ENCODE peak calls at places on chromosomes 16 and 17, in ten cellular contexts. K is naive thymus-derived CD4-positive, alpha-beta T cell; G is upper lobe of right lung; S is SJCRH30; L is endodermal cell; A is fibroblast of lung; U is thoracic aorta; R is IMR-90; Q is CD8-positive, alpha-beta T cell; W is pancreas. B is an unnamed sample. For H3K9me3, the result is how much of the 10 kb centered on the place peaks cover.

GRCh38 chr16:73193464-73193863 is 145.5 kb upstream of the ZFHX3 start:
- DNase-seq in K (no peak), G (no peak), S (no peak), L (no peak), A (no peak), U (no peak), R (no peak), Q (no peak), W (no peak), B (no peak)

GRCh38 chr16:53534206-53534605 is 31.2 kb upstream of the AKTIP start:
- DNase-seq in K (no peak), G (no peak), S (no peak), L (peak), A (no peak), U (no peak), R (no peak), Q (no peak), W (no peak), B (no peak)

GRCh38 chr16:11252482-11252931 is 3.5 kb downstream of the SOCS1 start:
- DNase-seq in K (no peak), G (no peak), S (no peak), L (no peak), A (no peak), U (no peak), R (no peak), Q (no peak), W (no peak), B (no peak)

GRCh38 chr17:32445976-32446375 is 1.7 kb downstream of the PSMD11 start:
- DNase-seq in K (no peak), G (no peak), S (no peak), L (no peak), A (peak), U (no peak), R (peak), Q (no peak), W (no peak), B (no peak)

GRCh38 chr16:12613131-12613991 is 190.3 kb downstream of the CPPED1 start:
- DNase-seq in K (no peak), G (no peak), S (peak), L (peak), A (peak), U (no peak), R (peak), Q (no peak), W (no peak), B (no peak)

GRCh38 chr17:41972571-41973411 is 6.2 kb downstream of the CNP start:
- DNase-seq in K (no peak), G (no peak), S (peak), L (no peak), A (no peak), U (no peak), R (no peak), Q (no peak), W (peak), B (no peak)

GRCh38 chr17:58107306-58107705 is 24.1 kb downstream of the DYNLL2 start:
- DNase-seq in K (no peak), G (no peak), S (no peak), L (no peak), A (no peak), U (no peak), R (no peak), Q (no peak), W (no peak), B (no peak)

GRCh38 chr16:11636172-11636721 is 32.0 kb upstream of the SNN start:
- DNase-seq in K (no peak), G (no peak), S (no peak), L (peak), A (no peak), U (no peak), R (no peak), Q (no peak), W (no peak), B (no peak)

GRCh38 chr17:77279448-77280303 is 138.9 kb downstream of the SEC14L1 start:
- DNase-seq in K (no peak), G (peak), S (no peak), L (peak), A (peak), U (no peak), R (peak), Q (no peak), W (no peak), B (no peak)

GRCh38 chr17:867896-868489 is 85.8 kb downstream of the MRM3 start:
- DNase-seq in K (no peak), G (no peak), S (no peak), L (no peak), A (no peak), U (no peak), R (peak), Q (no peak), W (no peak), B (no peak)

GRCh38 chr16:83730812-83731211 is 77.0 kb upstream of the HSBP1 start:
- DNase-seq in K (no peak), G (no peak), S (no peak), L (no peak), A (no peak), U (no peak), R (no peak), Q (no peak), W (no peak), B (no peak)

GRCh38 chr17:45092932-45093430 is 31.9 kb downstream of the NMT1 start:
- DNase-seq in K (no peak), G (peak), S (peak), L (no peak), A (peak), U (peak), R (peak), Q (no peak), W (peak), B (peak)

GRCh38 chr17:81291662-81292061 is 3.4 kb downstream of the SLC38A10 start:
- DNase-seq in K (peak), G (peak), S (peak), L (peak), A (peak), U (no peak), R (peak), Q (peak), W (peak), B (peak)

GRCh38 chr16:3490911-3491629 is 4.2 kb downstream of the C16orf90 start:
- DNase-seq in K (no peak), G (no peak), S (peak), L (peak), A (no peak), U (no peak), R (no peak), Q (no peak), W (peak), B (no peak)

GRCh38 chr16:65336169-65336568 is 214.3 kb upstream of the CDH11 start:
- DNase-seq in K (no peak), G (no peak), S (peak), L (no peak), A (peak), U (no peak), R (peak), Q (no peak), W (no peak), B (no peak)

GRCh38 chr17:77126519-77126918 is 14.2 kb upstream of the SEC14L1 start:
- DNase-seq in K (no peak), G (no peak), S (no peak), L (no peak), A (no peak), U (no peak), R (no peak), Q (no peak), W (peak), B (no peak)

GRCh38 chr16:83390759-83391158 is 417.0 kb upstream of the HSBP1 start:
- DNase-seq in K (no peak), G (no peak), S (no peak), L (no peak), A (no peak), U (no peak), R (no peak), Q (no peak), W (no peak), B (no peak)

GRCh38 chr16:27967169-27967568 is 96.3 kb downstream of the GSG1L start:
- DNase-seq in K (no peak), G (peak), S (no peak), L (no peak), A (no peak), U (no peak), R (no peak), Q (no peak), W (no peak), B (no peak)

GRCh38 chr17:28540231-28540630 is 12.2 kb downstream of the UNC119 start:
- DNase-seq in K (no peak), G (no peak), S (no peak), L (no peak), A (no peak), U (no peak), R (no peak), Q (no peak), W (no peak), B (no peak)

GRCh38 chr16:27550582-27550920 is 607 bp downstream of the KATNIP start:
- DNase-seq in K (no peak), G (no peak), S (no peak), L (no peak), A (no peak), U (no peak), R (no peak), Q (no peak), W (no peak), B (no peak)

GRCh38 chr16:15990902-15991301 is 41.5 kb downstream of the ABCC1 start:
- DNase-seq in K (no peak), G (no peak), S (no peak), L (no peak), A (no peak), U (no peak), R (no peak), Q (no peak), W (no peak), B (no peak)

GRCh38 chr16:49890876-49891275 is 35.0 kb upstream of the ZNF423 start:
- DNase-seq in K (peak), G (no peak), S (peak), L (peak), A (no peak), U (no peak), R (no peak), Q (no peak), W (no peak), B (no peak)

GRCh38 chr17:10109146-10109545 is 89.3 kb downstream of the GAS7 start:
- DNase-seq in K (no peak), G (no peak), S (no peak), L (no peak), A (no peak), U (no peak), R (no peak), Q (no peak), W (no peak), B (no peak)

GRCh38 chr17:8941520-8941919 is 24.0 kb downstream of the PIK3R5 start:
- DNase-seq in K (peak), G (peak), S (no peak), L (no peak), A (no peak), U (no peak), R (no peak), Q (peak), W (no peak), B (no peak)

GRCh38 chr17:78140169-78141051 is 5.8 kb upstream of the C17orf99 start:
- DNase-seq in K (peak), G (peak), S (peak), L (peak), A (peak), U (peak), R (peak), Q (peak), W (peak), B (peak)

GRCh38 chr17:1256699-1257098 is 13.5 kb upstream of the BHLHA9 start:
- DNase-seq in K (no peak), G (no peak), S (no peak), L (no peak), A (no peak), U (no peak), R (no peak), Q (no peak), W (no peak), B (no peak)

GRCh38 chr17:43791589-43791988 is 11.4 kb downstream of the CFAP97D1 start:
- DNase-seq in K (no peak), G (no peak), S (peak), L (peak), A (peak), U (no peak), R (peak), Q (no peak), W (no peak), B (no peak)

GRCh38 chr17:40224707-40225092 is 5.6 kb downstream of the WIPF2 start:
- DNase-seq in K (no peak), G (no peak), S (no peak), L (no peak), A (peak), U (peak), R (peak), Q (no peak), W (no peak), B (peak)

GRCh38 chr17:65824901-65825300 is 263.5 kb upstream of the AXIN2 start:
- DNase-seq in K (no peak), G (no peak), S (no peak), L (no peak), A (no peak), U (no peak), R (no peak), Q (no peak), W (no peak), B (no peak)

GRCh38 chr17:65833214-65833613 is 271.8 kb upstream of the AXIN2 start:
- DNase-seq in K (no peak), G (no peak), S (no peak), L (no peak), A (no peak), U (no peak), R (no peak), Q (no peak), W (no peak), B (no peak)

GRCh38 chr17:65830356-65830755 is 268.9 kb upstream of the AXIN2 start:
- DNase-seq in K (no peak), G (no peak), S (no peak), L (no peak), A (no peak), U (no peak), R (no peak), Q (no peak), W (no peak), B (no peak)
- H3K9me3 ChIP-seq in K (under half), G (under half), S (under half), L (under half), A (under half), U (under half), R (under half), Q (under half), W (under half), B (under half)

DNA sequence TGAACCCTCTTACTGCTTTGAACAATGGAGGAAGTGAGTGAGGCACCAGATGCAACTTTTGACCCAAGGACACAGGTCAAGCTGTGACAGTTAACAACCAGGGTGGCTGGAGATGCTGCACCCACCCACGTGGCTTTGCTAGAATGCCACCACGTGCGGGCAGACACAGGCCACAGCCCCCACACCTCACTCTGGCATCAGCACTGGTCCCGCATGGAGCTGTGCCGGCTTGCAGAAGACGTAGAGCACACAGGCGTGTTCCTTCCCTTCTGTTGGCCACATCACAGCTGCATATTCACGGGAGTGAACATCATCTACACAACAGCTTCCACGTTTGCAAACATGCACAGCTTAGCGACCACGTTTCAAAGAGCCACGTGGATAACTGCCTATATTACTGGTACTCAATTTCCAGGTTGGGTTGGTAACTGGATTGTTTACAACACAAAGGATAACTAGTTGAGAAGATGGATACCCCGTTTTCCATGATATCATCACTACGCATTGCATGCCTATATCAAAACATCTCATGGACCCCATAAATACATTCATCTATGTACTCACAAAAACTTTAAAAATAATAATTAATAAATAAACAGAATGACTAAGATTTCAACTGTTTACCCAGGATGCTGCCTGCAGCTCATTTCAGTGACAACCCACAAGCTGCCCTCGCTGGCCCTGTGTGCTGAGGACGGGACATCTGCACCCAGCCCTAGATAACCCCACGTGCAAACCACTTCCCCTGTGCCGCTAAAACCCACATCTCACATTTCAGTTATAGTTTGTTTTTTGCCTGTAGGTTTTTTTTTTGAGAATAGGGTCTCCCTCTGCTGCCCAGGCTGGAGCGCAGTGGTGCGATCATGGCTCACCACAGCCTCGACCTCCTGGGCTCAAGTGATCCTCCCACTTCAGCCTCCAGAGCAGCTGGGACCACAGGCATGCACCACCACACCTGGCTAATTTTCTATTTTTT is 132.0 kb downstream of the ANKRD11 start:
- DNase-seq in K (peak), G (peak), S (no peak), L (no peak), A (no peak), U (no peak), R (no peak), Q (peak), W (peak), B (no peak)
- H3K27ac ChIP-seq in K (peak), G (no peak), S (no peak), L (peak), A (no peak), U (no peak), R (no peak), Q (peak), W (no peak), B (peak)

DNA sequence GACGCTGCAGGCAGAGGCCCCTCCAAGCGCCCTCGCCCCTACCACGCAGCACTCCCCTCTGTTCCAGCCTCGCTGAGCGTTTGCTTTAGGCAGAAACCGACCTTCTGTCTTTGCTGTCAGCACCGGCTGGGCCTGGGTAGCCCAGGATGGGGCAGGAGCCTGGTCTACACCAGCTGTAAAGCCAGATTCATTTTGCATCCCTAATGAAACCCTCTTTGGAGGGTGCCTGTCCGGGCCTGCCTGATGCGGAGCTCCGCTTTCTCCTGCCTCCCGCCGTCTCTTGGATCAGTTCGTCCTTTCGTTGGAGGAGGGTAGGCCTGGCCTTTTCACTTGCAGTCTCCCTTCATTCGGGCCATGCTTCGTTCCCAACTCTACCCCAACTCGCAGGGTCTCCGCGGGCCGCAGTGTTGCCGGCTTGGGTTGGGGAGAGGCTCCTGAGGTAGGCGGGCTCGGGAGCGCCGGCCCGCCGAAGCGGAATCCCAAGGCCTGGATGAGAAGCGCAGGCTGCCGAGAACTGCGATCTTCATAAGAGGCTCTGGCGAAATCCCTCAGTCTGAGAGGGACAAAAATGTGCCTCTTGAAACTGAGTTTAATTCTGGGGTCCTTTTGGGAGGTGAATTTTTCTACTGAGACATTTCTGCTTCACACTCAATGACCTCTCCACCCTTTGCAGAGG is 4.9 kb upstream of the HOXB8 start:
- DNase-seq in K (no peak), G (no peak), S (no peak), L (peak), A (no peak), U (no peak), R (no peak), Q (no peak), W (no peak), B (no peak)
- H3K4me3 ChIP-seq in K (no peak), G (no peak), S (no peak), L (no peak), A (no peak), U (no peak), R (no peak), Q (no peak), W (no peak), B (no peak)

DNA sequence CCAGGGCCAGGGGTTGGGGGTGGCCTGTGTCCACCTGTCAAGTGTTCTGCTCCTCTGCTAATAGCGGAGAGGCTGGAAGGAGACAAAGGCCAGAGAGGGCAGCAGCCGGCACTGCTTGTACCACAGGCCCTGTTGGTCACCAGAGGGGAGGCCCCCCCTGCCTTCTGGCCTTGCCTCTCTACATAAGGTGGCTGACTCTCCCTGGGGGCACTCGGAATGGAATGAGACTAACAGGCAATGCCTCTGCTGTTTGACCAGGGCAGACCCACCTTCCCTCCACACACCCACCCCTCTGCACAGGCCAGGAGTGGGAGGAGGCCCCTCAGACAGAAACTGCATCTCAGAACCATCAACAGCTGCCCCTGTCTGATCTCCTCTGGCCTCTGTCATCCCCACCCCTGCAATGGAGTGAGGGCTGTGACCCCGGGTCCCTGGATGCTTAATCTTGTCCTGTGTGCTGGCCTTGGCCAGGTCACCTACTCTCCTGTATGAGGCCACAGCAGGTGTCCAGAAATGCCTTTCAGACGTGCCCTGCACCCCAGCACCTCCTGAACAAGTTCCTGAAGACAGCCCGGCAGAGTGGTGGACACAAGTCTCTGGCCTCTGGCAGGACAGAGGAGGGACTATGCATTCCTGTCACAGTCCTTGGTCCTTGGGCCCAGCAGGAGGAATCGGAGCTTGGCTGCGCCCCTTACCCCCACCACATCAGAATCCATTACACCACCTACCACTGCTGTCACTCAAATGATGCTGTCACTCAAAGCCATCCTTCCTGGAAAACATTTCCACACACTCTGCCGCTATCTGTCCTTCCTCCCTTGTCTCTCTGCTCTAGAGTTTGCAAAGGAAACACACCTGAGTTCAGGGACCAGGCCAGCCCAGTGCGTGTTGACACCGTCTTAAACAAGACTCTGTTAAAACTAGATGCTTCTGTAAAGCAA is 107.5 kb upstream of the ZNF750 start:
- DNase-seq in K (no peak), G (peak), S (no peak), L (no peak), A (no peak), U (no peak), R (no peak), Q (no peak), W (peak), B (no peak)
- H3K9me3 ChIP-seq in K (under half), G (under half), S (under half), L (half or more), A (under half), U (under half), R (half or more), Q (under half), W (under half), B (under half)

GRCh38 chr16:89946515-89946914 is 2.0 kb upstream of the DEF8 start:
- DNase-seq in K (no peak), G (no peak), S (no peak), L (no peak), A (no peak), U (no peak), R (no peak), Q (no peak), W (no peak), B (no peak)
- H3K27ac ChIP-seq in K (no peak), G (no peak), S (no peak), L (no peak), A (no peak), U (no peak), R (no peak), Q (no peak), W (no peak), B (no peak)

GRCh38 chr16:90020838-90021382 is 1.7 kb upstream of the DBNDD1 start:
- DNase-seq in K (no peak), G (no peak), S (peak), L (no peak), A (peak), U (no peak), R (peak), Q (no peak), W (no peak), B (no peak)

GRCh38 chr16:90019201-90019542 is at the start of gene DBNDD1:
- DNase-seq in K (no peak), G (no peak), S (peak), L (no peak), A (no peak), U (no peak), R (no peak), Q (no peak), W (no peak), B (no peak)

GRCh38 chr16:90018297-90019200 is 707 bp downstream of the DBNDD1 start:
- DNase-seq in K (no peak), G (no peak), S (peak), L (peak), A (no peak), U (no peak), R (no peak), Q (no peak), W (peak), B (no peak)

GRCh38 chr16:90019543-90020259 is 445 bp upstream of the DBNDD1 start:
- DNase-seq in K (peak), G (peak), S (peak), L (peak), A (peak), U (no peak), R (peak), Q (peak), W (peak), B (no peak)

GRCh38 chr16:90020260-90020837 is 1.1 kb upstream of the DBNDD1 start:
- DNase-seq in K (no peak), G (no peak), S (peak), L (no peak), A (peak), U (no peak), R (peak), Q (no peak), W (no peak), B (no peak)
- H3K4me3 ChIP-seq in K (peak), G (peak), S (peak), L (peak), A (no peak), U (peak), R (no peak), Q (no peak), W (peak), B (no peak)

B was measured in right atrium auricular region.